ENCODE peak calls at places on chromosome 5, in four cellular contexts. J, W, U and X are unnamed samples.

GRCh38 chr5:65611524-65611923 is 12.6 kb downstream of the TRIM23 start:
- DNase-seq in J (no peak), U (no peak), W (no peak), X (no peak)

GRCh38 chr5:31186672-31187267 is 6.7 kb upstream of the CDH6 start:
- DNase-seq in J (peak), W (peak), U (no peak), X (no peak)

GRCh38 chr5:149995385-149996085 is 4.9 kb downstream of the TIGD6 start:
- DNase-seq in J (no peak), W (no peak), U (no peak), X (no peak)

GRCh38 chr5:22663124-22663523 is 190.0 kb downstream of the CDH12 start:
- DNase-seq in J (no peak), U (no peak), W (no peak), X (no peak)

GRCh38 chr5:84634256-84634655 is 249.6 kb upstream of the EDIL3 start:
- DNase-seq in J (no peak), W (no peak), U (no peak), X (no peak)

GRCh38 chr5:122316652-122317051 is 4.6 kb downstream of the SNCAIP start:
- DNase-seq in W (no peak), U (no peak), J (no peak), X (no peak)

GRCh38 chr5:37703841-37704241 is 136.0 kb downstream of the GDNF start:
- DNase-seq in U (no peak), J (no peak), W (no peak), X (no peak)

GRCh38 chr5:143011621-143012020 is 241.4 kb downstream of the ARHGAP26 start:
- DNase-seq in U (no peak), J (no peak), W (peak), X (no peak)

GRCh38 chr5:167296056-167296455 is 995.4 kb upstream of the WWC1 start:
- DNase-seq in W (no peak), U (no peak), J (no peak), X (no peak)

GRCh38 chr5:61933787-61934626 is 372.0 kb upstream of the KIF2A start:
- DNase-seq in J (peak), W (peak), U (peak), X (no peak)

GRCh38 chr5:36978196-36978595 is 101.6 kb downstream of the NIPBL start:
- DNase-seq in W (no peak), J (no peak), U (no peak), X (no peak)

GRCh38 chr5:22088517-22088916 is 764.6 kb downstream of the CDH12 start:
- DNase-seq in U (no peak), W (no peak), J (no peak), X (no peak)

GRCh38 chr5:102975040-102975439 is 144.9 kb downstream of the GIN1 start:
- DNase-seq in W (peak), J (no peak), U (no peak), X (no peak)

GRCh38 chr5:137521246-137521645 is 22.1 kb upstream of the SPOCK1 start:
- DNase-seq in J (no peak), U (no peak), W (no peak), X (no peak)

GRCh38 chr5:138111937-138112336 is 27.3 kb downstream of the NME5 start:
- DNase-seq in J (peak), U (no peak), W (no peak), X (no peak)

GRCh38 chr5:179208706-179209358 is 136.4 kb downstream of the ADAMTS2 start:
- DNase-seq in W (no peak), J (no peak), U (no peak), X (no peak)

GRCh38 chr5:6820851-6821479 is 107.7 kb downstream of the TENT4A start:
- DNase-seq in W (peak), U (peak), J (no peak), X (no peak)

GRCh38 chr5:140222416-140222815 is 47.4 kb downstream of the CYSTM1 start:
- DNase-seq in J (no peak), W (no peak), U (no peak), X (no peak)

GRCh38 chr5:82384025-82384750 is 106.0 kb upstream of the RPS23 start:
- DNase-seq in U (no peak), J (no peak), W (no peak), X (no peak)

GRCh38 chr5:124631874-124632550 is 114.4 kb downstream of the ZNF608 start:
- DNase-seq in U (no peak), J (no peak), W (no peak), X (no peak)
- TF ChIP-seq CTCF in U (no peak), J (no peak), W (no peak), X (no peak)

GRCh38 chr5:155353231-155353630 is 339.7 kb downstream of the KIF4B start:
- DNase-seq in J (no peak), U (no peak), W (no peak), X (no peak)
- TF ChIP-seq CTCF in J (no peak), U (no peak), W (no peak), X (no peak)

GRCh38 chr5:98773464-98774191 is at the start of gene RGMB:
- DNase-seq in J (peak), W (peak), U (peak), X (peak)
- TF ChIP-seq CTCF in J (peak), W (no peak), U (no peak), X (no peak)

DNA sequence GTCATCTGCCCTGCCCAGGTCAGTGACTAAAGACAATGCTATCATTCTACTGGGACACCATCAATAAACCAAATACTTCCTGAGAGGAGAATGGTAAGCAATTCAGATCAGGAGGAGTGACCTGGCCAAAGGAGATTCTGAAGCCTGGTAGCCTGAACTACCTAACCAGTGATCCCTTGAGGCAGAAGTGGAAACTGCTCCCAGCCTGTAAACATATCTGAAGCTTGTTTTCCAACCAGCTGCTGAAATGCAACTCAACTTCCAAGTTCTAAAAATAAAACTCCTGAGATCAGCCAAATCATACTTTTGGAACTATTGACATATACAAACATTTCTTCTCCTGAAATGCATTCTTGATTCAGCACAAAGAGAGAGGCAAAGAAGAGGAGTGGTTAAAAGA is 204.1 kb downstream of the EBF1 start:
- DNase-seq in J (no peak), W (no peak), U (no peak), X (no peak)
- TF ChIP-seq CTCF in J (no peak), W (no peak), U (no peak), X (no peak)

GRCh38 chr5:27026059-27026458 is 12.3 kb downstream of the CDH9 start:
- DNase-seq in U (no peak), J (no peak), W (no peak), X (no peak)

GRCh38 chr5:27026791-27027190 is 11.6 kb downstream of the CDH9 start:
- DNase-seq in U (no peak), J (no peak), W (no peak), X (no peak)

GRCh38 chr5:27015758-27016157 is 22.6 kb downstream of the CDH9 start:
- DNase-seq in J (no peak), U (no peak), W (no peak), X (no peak)

GRCh38 chr5:27020965-27021364 is 17.4 kb downstream of the CDH9 start:
- DNase-seq in U (no peak), J (peak), W (peak), X (no peak)
- TF ChIP-seq CTCF in U (peak), J (peak), W (peak), X (no peak)

DNA sequence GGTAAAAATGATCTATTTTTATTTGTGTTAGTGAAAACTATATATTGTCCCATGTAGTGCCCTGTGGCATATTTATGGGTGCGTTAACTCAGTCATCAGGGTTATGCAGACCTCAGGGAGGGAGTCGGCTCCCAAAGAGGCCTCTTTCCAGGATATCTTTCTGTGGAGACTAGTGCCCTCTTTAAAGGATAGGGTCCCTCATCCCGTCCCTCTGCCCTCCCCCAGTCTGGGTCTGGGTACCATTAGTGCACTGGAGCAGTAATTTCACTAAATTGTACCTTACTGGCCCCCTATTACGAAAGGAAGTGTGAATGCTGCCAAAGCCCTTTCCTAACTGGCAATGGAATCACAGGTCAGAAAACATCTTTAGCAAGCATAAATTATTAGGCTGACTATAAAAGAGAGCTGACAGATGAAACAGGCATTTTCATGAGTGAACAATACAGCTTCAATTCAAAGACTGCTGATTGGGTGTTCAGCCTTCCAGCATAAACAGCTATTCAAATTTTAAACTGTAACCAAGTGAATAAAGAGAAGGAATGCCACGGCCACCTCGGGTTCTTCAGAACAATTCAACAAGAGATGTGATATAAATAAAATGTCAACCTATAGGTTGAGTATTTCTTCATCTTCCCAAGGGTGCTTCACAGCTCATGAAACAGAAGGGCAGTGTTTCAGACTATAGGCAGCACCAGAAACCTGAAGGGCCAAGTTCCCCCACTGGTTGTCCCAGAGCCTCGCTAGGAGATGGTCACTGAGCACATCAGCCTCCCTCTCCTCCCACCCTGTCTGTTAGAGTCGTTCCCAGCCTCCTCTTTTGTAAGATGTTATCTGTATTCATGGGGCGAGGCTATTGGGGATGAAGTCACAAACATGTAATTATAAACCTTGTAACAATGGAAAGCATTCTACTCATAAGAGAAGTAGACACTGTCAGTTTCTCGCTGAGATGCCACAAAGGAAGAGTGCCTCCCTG is 318.7 kb downstream of the TMEM161B start:
- DNase-seq in J (no peak), W (no peak), U (no peak), X (no peak)
- TF ChIP-seq CTCF in J (no peak), W (no peak), U (no peak), X (no peak)

GRCh38 chr5:56388229-56389065 is 155.3 kb upstream of the ANKRD55 start:
- DNase-seq in J (no peak), W (no peak), U (no peak), X (no peak)
- TF ChIP-seq CTCF in J (no peak), W (no peak), U (no peak), X (no peak)